ENCODE peak calls at places on chromosomes 1 and 21, in seven cellular contexts. J, P, E, U, X, L and G are unnamed samples.

GRCh38 chr1:203273869-203274602 is 31.3 kb upstream of the BTG2 start:
- DNase-seq in L (peak; percentile 72), X (no peak), E (no peak), P (no peak), J (no peak), U (no peak), G (no peak)

GRCh38 chr1:15756143-15757015 is 2.2 kb upstream of the FBLIM1 start:
- DNase-seq in L (no peak), P (no peak), E (no peak), U (no peak), X (no peak), J (no peak), G (no peak)

GRCh38 chr1:53735681-53736080 is 3.3 kb downstream of the GLIS1 start:
- DNase-seq in U (peak; percentile 12), P (no peak), E (no peak), J (no peak), X (peak; percentile 10), L (no peak), G (no peak)

GRCh38 chr1:32754282-32755097 is 51.9 kb upstream of the SYNC start:
- DNase-seq in X (no peak), P (no peak), E (no peak), U (peak; percentile 63), J (peak; percentile 51), L (no peak), G (no peak)

GRCh38 chr21:35352066-35352770 is 303.1 kb upstream of the RUNX1 start:
- DNase-seq in X (peak; percentile 87), E (peak; percentile 71), L (no peak), P (no peak), U (no peak), J (peak; percentile 95), G (no peak)

GRCh38 chr21:33230518-33231324 is 983 bp downstream of the IFNAR2 start:
- DNase-seq in X (peak; percentile 82), U (peak; percentile 49), J (peak; percentile 56), P (peak; percentile 40), L (peak; percentile 70), E (peak; percentile 28), G (no peak)

GRCh38 chr1:93976291-93976690 is 67.1 kb upstream of the GCLM start:
- DNase-seq in J (no peak), L (no peak), X (no peak), U (no peak), E (no peak), P (no peak), G (no peak)

GRCh38 chr1:47655521-47656300 is 217.9 kb downstream of the FOXD2 start:
- DNase-seq in P (no peak), J (no peak), X (no peak), L (no peak), E (no peak), U (no peak), G (no peak)

GRCh38 chr1:201660931-201661822 is 122.2 kb downstream of the NAV1 start:
- DNase-seq in E (no peak), L (no peak), X (peak; percentile 40), P (no peak), J (no peak), U (peak; percentile 34), G (no peak)

GRCh38 chr1:229893762-229894444 is 173.1 kb upstream of the GALNT2 start:
- DNase-seq in U (no peak), E (no peak), P (no peak), J (peak; percentile 14), X (no peak), L (no peak), G (no peak)

GRCh38 chr1:183048087-183049085 is 25.2 kb downstream of the LAMC1 start:
- DNase-seq in E (no peak), X (no peak), P (no peak), L (no peak), J (no peak), U (no peak), G (peak; percentile 80)

GRCh38 chr1:88892146-88892877 is 945 bp upstream of the GTF2B start:
- DNase-seq in E (no peak), U (no peak), J (peak; percentile 20), X (peak; percentile 74), L (no peak), P (peak; percentile 25), G (no peak)

GRCh38 chr1:1989102-1989542 is 14.5 kb downstream of the CFAP74 start:
- DNase-seq in E (no peak), P (no peak), X (peak; percentile 42), U (peak; percentile 59), L (no peak), J (peak; percentile 3), G (no peak)

GRCh38 chr1:199029855-199030254 is 391.0 kb downstream of the PTPRC start:
- DNase-seq in U (no peak), E (no peak), P (no peak), J (peak; percentile 80), L (no peak), X (peak; percentile 67), G (no peak)

GRCh38 chr21:28833181-28833580 is 159.5 kb downstream of the LTN1 start:
- DNase-seq in L (no peak), J (no peak), E (no peak), P (no peak), U (no peak), X (peak; percentile 9), G (no peak)

GRCh38 chr1:231985624-231986023 is 359.0 kb downstream of the DISC1 start:
- DNase-seq in E (no peak), L (no peak), X (no peak), U (no peak), J (no peak), P (no peak), G (no peak)

GRCh38 chr1:231981675-231982074 is 355.1 kb downstream of the DISC1 start:
- DNase-seq in X (no peak), P (no peak), U (no peak), E (no peak), L (no peak), J (no peak), G (no peak)

GRCh38 chr1:231986631-231987291 is 360.2 kb downstream of the DISC1 start:
- DNase-seq in E (no peak), X (peak; percentile 42), L (no peak), U (no peak), J (no peak), P (no peak), G (no peak)

DNA sequence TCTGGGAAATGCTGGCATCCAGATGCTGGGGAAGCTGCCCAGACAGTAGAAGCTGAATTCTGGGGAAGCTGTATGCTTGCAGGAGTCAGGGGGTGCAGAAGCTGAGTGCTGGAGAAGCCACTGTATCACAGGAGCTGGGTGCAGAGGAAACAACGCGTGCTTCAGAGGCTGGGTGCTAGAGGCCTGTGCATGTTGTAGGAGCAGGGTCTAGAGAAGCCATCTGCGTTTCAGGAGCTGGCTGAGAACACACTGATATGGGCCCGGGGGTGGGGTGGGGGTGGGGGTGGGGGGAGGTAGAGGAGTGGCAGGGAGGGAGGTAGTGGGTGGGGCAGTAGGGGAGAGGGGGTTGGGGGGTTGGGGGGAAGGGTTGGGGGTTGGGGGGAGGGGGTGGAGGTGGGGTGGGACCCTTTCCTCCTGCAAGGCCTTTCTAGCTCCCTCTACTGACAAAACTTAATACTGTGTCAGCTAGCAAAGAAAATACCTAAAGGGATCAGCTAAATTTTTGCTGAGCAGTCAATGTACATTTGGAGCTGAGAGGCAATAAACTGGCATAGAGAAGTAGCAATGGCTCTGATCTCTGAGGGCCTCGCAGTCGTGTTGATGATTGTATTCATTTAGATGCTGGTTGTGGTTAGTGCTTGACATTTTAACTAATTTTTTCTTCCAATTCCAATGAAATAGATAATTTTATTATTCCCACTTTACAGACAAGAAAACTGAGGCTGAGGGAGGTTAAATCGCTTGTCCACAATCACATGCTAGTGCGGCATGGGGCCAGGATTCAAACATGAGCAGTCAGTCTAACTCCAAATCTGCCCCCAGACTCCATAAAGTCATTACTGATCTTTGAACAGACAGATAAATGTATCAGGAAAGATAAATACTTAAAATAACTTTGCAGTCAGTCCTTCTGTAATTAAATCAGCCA is 356.9 kb downstream of the DISC1 start:
- DNase-seq in L (no peak), P (no peak), E (no peak), X (no peak), J (no peak), U (no peak), G (no peak)
- TF ChIP-seq CTCF in L (no peak), P (no peak), E (no peak), X (no peak), J (no peak), U (no peak), G (no peak)

DNA sequence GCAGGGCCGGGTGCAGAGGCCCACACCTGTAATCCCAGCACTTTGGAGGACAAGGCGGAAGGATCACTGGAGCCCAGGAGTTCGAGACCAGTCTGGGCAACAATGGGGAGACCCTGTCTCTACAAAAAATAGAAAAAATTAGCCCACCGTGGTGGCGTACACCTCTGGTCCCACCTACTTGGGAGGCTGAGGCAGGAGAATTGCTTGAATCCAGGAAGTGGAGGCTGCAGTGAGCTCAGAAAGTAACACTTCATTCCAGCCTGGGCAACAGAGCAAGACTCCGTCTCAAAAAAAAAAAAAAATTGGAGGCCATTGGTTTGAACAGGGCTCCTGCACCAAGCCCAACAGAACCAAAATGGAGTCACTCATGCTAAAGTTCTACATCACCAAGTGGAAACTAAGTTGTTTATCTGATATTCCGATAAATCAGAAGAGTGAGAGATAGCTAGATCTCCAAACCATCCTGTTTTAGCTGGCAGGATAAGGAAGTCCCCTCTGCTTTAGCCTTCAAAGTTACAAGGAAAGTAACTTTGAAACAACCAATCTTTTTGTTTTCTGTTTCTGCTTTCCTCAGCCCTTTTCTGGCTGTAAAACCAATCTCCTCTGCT is 766 bp upstream of the LSM10 start:
- DNase-seq in L (no peak), E (no peak), X (no peak), J (no peak), P (no peak), U (no peak), G (no peak)
- H3K4me3 ChIP-seq in L (no peak overlapping the region), E (no peak overlapping the region), X (no peak overlapping the region), J (peak overlapping the region; percentile 91), P (no peak overlapping the region), U (no peak overlapping the region), G (peak overlapping the region; percentile 81)

GRCh38 chr1:196034080-196034706 is 574.0 kb downstream of the KCNT2 start:
- DNase-seq in J (no peak), L (no peak), U (no peak), X (no peak), P (no peak), E (no peak), G (no peak)

GRCh38 chr1:196027127-196027526 is 581.1 kb downstream of the KCNT2 start:
- DNase-seq in E (no peak), J (no peak), P (no peak), L (no peak), X (no peak), U (no peak), G (no peak)

GRCh38 chr1:196030455-196030854 is 577.8 kb downstream of the KCNT2 start:
- DNase-seq in E (no peak), J (no peak), U (no peak), L (no peak), P (no peak), X (no peak), G (no peak)

DNA sequence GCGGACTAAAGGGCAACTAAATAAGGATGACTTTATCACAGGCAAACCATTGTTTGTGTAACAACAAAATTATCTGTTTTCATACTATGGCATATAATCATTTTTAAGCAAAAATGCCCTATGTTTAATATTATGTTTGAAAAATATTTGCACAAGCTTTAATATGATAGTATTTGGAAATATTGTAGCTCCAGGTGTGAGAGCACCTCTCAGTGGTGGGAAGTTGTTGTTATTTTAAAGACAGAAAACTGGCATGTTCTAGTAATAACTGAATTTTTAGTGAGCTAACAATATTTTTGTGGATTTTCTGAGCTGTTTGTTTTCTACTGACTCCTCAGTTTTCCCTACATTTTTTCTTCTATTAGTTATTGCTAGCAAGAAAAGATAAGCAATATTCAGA is 578.8 kb downstream of the KCNT2 start:
- DNase-seq in E (no peak), U (no peak), X (no peak), L (no peak), J (no peak), P (no peak), G (no peak)
- TF ChIP-seq CTCF in E (no peak), U (no peak), X (no peak), L (no peak), J (no peak), P (no peak), G (no peak)

GRCh38 chr1:209585672-209586071 is 2.2 kb downstream of the CAMK1G start:
- DNase-seq in E (no peak), U (peak; percentile 80), X (peak; percentile 19), L (no peak), J (no peak), P (no peak), G (no peak)
- H3K4me3 ChIP-seq in E (peak overlapping the region; percentile 33), U (peak overlapping the region; percentile 9), X (no peak overlapping the region), L (no peak overlapping the region), J (peak overlapping the region; percentile 22), P (peak overlapping the region; percentile 24), G (no peak overlapping the region)